ENCODE peak calls at places on chromosomes 16 and 17, in nine cellular contexts. S, Y, Z, K, I, C, R, E and P are unnamed samples.

GRCh38 chr17:28528329-28529011 is 22.3 kb downstream of the FOXN1 start:
- DNase-seq in Z (no peak), C (no peak), I (no peak), S (peak; percentile 62), E (no peak), R (no peak), K (no peak), Y (no peak), P (peak; percentile 35)

GRCh38 chr17:39625198-39625769 is 1.5 kb upstream of the PPP1R1B start:
- DNase-seq in Y (no peak), Z (no peak), E (peak; percentile 57), I (no peak), S (no peak), R (no peak), K (no peak), C (no peak), P (no peak)

GRCh38 chr16:86343733-86344585 is 166.4 kb upstream of the FOXF1 start:
- DNase-seq in R (no peak), K (no peak), I (no peak), S (no peak), Y (no peak), Z (no peak), E (no peak), C (no peak), P (peak; percentile 70)

GRCh38 chr16:87441886-87442580 is 49.9 kb downstream of the MAP1LC3B start:
- DNase-seq in C (no peak), I (peak; percentile 8), E (no peak), R (no peak), K (no peak), S (no peak), Z (no peak), Y (no peak), P (no peak)

GRCh38 chr16:74485916-74486315 is 64.6 kb upstream of the CLEC18B start:
- DNase-seq in C (no peak), Y (no peak), S (no peak), E (no peak), R (no peak), I (no peak), Z (no peak), K (peak; percentile 26), P (no peak)

GRCh38 chr17:10557422-10557821 is 8.0 kb upstream of the MYH2 start:
- DNase-seq in S (no peak), K (no peak), Y (no peak), R (no peak), I (no peak), Z (no peak), E (no peak), C (no peak), P (no peak)

GRCh38 chr17:60352071-60352470 is 39.9 kb downstream of the USP32 start:
- DNase-seq in S (peak; percentile 52), C (no peak), R (no peak), Y (no peak), I (no peak), K (no peak), Z (no peak), E (no peak), P (no peak)

GRCh38 chr16:82298472-82298871 is 128.4 kb upstream of the MPHOSPH6 start:
- DNase-seq in Z (no peak), K (no peak), R (no peak), E (no peak), S (no peak), I (no peak), C (no peak), Y (no peak), P (no peak)

GRCh38 chr16:73265124-73265838 is 217.4 kb upstream of the ZFHX3 start:
- DNase-seq in E (no peak), Y (no peak), Z (peak; percentile 12), I (no peak), C (no peak), K (no peak), S (no peak), R (no peak), P (no peak)

GRCh38 chr16:21646721-21647561 is 5.5 kb downstream of the IGSF6 start:
- DNase-seq in I (no peak), Y (no peak), S (no peak), C (no peak), Z (no peak), K (peak; percentile 72), R (no peak), E (no peak), P (no peak)

GRCh38 chr16:50303041-50303604 is 36.8 kb downstream of the ADCY7 start:
- DNase-seq in K (no peak), E (peak; percentile 60), Z (no peak), R (peak; percentile 53), S (no peak), Y (no peak), C (no peak), I (no peak), P (no peak)

GRCh38 chr17:83028851-83029250 is 50.6 kb upstream of the METRNL start:
- DNase-seq in K (no peak), E (no peak), S (no peak), C (no peak), Z (no peak), Y (no peak), R (no peak), I (no peak), P (no peak)

GRCh38 chr17:50133769-50134099 is 3.8 kb upstream of the SAMD14 start:
- DNase-seq in S (no peak), K (no peak), C (no peak), E (no peak), Y (no peak), I (no peak), R (peak; percentile 63), Z (no peak), P (no peak)

GRCh38 chr16:3305109-3306068 is at the start of the genes TIGD7 and ZNF75A:
- DNase-seq in R (peak; percentile 94), Y (peak; percentile 61), S (peak; percentile 85), I (peak; percentile 82), E (peak; percentile 92), Z (peak; percentile 79), K (peak; percentile 87), C (peak; percentile 73), P (peak; percentile 81)

GRCh38 chr16:6016530-6017184 is 919.1 kb upstream of the EEF2KMT start:
- DNase-seq in C (peak; percentile 47), S (peak; percentile 59), Z (no peak), Y (no peak), R (no peak), I (peak; percentile 31), E (no peak), K (peak; percentile 14), P (no peak)

GRCh38 chr16:29007865-29008593 is 23.2 kb downstream of the LAT start:
- DNase-seq in R (no peak), Y (no peak), Z (no peak), S (peak; percentile 56), E (no peak), I (peak; percentile 72), C (no peak), K (peak; percentile 68), P (peak; percentile 53)

GRCh38 chr16:89577055-89577759 is 1.6 kb downstream of the CPNE7 start:
- DNase-seq in C (no peak), R (no peak), Y (no peak), Z (no peak), E (no peak), K (no peak), I (no peak), S (no peak), P (no peak)

GRCh38 chr17:44997733-44998520 is 29.8 kb upstream of the C1QL1 start:
- DNase-seq in I (no peak), S (no peak), Y (no peak), Z (no peak), C (no peak), E (no peak), R (no peak), K (no peak), P (no peak)
- TF ChIP-seq CTCF in I (no peak), S (no peak), Y (no peak), Z (no peak), C (no peak), E (no peak), R (no peak), K (no peak), P (no peak)

DNA sequence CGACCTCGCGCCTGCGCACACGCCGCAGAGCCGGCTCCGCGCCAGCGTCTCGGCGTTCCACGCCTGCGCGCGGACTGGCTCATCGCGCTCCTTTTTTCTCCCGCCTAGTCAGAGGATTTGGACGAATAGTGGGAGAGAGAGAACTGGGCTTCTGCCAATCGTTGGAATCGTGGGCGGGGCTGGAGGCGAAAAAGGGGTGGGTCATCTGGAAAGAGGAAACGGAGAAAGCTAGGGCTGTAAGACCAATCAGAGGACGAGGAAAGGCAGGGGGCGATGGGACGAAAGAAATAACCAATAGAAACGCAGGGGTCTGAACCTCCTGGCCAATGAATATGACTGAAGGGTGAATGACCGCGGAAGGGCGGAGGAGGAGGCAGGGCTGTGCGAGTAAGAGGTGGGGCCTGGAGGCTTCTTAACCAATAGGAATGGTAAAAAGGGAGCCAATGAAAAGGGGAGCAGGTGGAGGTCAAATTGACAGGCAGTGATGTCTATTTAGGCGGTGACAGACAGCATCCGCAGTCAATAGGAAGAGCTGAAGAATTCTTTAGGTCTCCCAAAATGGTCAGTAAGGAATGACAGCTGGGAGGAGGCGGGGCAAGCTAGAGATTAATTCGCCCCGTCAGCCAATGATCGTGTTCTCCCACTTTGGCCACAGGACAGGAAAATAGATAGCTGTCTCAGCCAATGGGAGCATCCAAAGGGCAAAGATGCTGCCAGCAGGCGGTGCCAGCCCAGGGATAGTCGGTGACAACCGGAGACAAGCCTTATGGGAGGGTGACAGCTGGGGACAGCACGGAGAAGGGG is at the start of gene TBC1D10B:
- DNase-seq in E (peak; percentile 100), Y (peak; percentile 98), R (peak; percentile 98), I (peak; percentile 100), Z (peak; percentile 99), K (peak; percentile 100), S (peak; percentile 99), C (peak; percentile 97), P (peak; percentile 100)
- TF ChIP-seq CTCF in E (no peak), Y (no peak), R (peak; percentile 39), I (peak; percentile 66), Z (no peak), K (no peak), S (peak; percentile 29), C (no peak), P (no peak)

GRCh38 chr16:425082-425718 is at the start of gene RAB11FIP3:
- DNase-seq in Y (peak; percentile 70), R (peak; percentile 92), C (peak; percentile 72), K (peak; percentile 67), I (peak; percentile 26), E (peak; percentile 88), Z (peak; percentile 72), S (peak; percentile 91), P (peak; percentile 74)
- TF ChIP-seq CTCF in Y (peak; percentile 44), R (peak; percentile 20), C (no peak), K (no peak), I (peak; percentile 56), E (no peak), Z (no peak), S (peak; percentile 50), P (no peak)

GRCh38 chr17:44219636-44220210 is at the start of gene UBTF:
- DNase-seq in Y (peak; percentile 65), R (peak; percentile 87), S (peak; percentile 71), E (peak; percentile 76), C (peak; percentile 61), Z (peak; percentile 77), K (peak; percentile 19), I (no peak), P (peak; percentile 40)
- TF ChIP-seq CTCF in Y (no peak), R (no peak), S (no peak), E (no peak), C (no peak), Z (no peak), K (no peak), I (peak; percentile 13), P (no peak)